ENCODE peak calls at places on chromosome 16, in five cellular contexts. B is heart right ventricle, W is GM04504, U is naive B cell, X is 8988T. G is an unnamed sample.

GRCh38 chr16:47884131-47884725 is 271.6 kb downstream of the ABCC12 start:
- DNase-seq in B (no peak), W (no peak), U (no peak), X (no peak), G (no peak)

GRCh38 chr16:64993464-64993863 is 128.4 kb downstream of the CDH11 start:
- DNase-seq in B (no peak), W (no peak), U (no peak), X (no peak), G (no peak)

GRCh38 chr16:87330257-87330624 is 13.0 kb upstream of the C16orf95 start:
- DNase-seq in B (no peak), W (no peak), U (no peak), X (peak), G (no peak)

GRCh38 chr16:89031715-89032659 is 55.0 kb upstream of the CBFA2T3 start:
- DNase-seq in B (peak), W (no peak), U (peak), X (no peak), G (no peak)

GRCh38 chr16:14202697-14203096 is 131.6 kb downstream of the MRTFB start:
- DNase-seq in B (no peak), W (no peak), U (no peak), X (no peak), G (no peak)

GRCh38 chr16:63145411-63145810 is 1109.2 kb upstream of the CDH8 start:
- DNase-seq in B (no peak), W (no peak), U (no peak), X (no peak), G (no peak)

GRCh38 chr16:55257971-55258613 is 65.9 kb upstream of the IRX6 start:
- DNase-seq in B (peak), W (peak), U (no peak), X (no peak), G (peak)

GRCh38 chr16:72847187-72848044 is 200.5 kb downstream of the ZFHX3 start:
- DNase-seq in B (peak), W (no peak), U (no peak), X (peak), G (no peak)

GRCh38 chr16:88957887-88958577 is 19.0 kb downstream of the CBFA2T3 start:
- DNase-seq in B (no peak), W (no peak), U (no peak), X (no peak), G (no peak)

GRCh38 chr16:12639044-12639443 is 164.6 kb downstream of the CPPED1 start:
- DNase-seq in B (no peak), W (peak), U (no peak), X (no peak), G (peak)

GRCh38 chr16:14302399-14303181 is 231.5 kb downstream of the MRTFB start:
- DNase-seq in B (peak), W (no peak), U (no peak), X (peak), G (peak)

GRCh38 chr16:31376705-31377104 is 16.4 kb upstream of the ITGAD start:
- DNase-seq in B (no peak), W (no peak), U (no peak), X (no peak), G (no peak)

GRCh38 chr16:3998793-3999478 is 117.3 kb downstream of the ADCY9 start:
- DNase-seq in B (no peak), W (peak), U (no peak), X (no peak), G (no peak)

GRCh38 chr16:82651921-82652601 is 25.3 kb downstream of the CDH13 start:
- DNase-seq in B (no peak), W (no peak), U (no peak), X (no peak), G (no peak)

GRCh38 chr16:27316038-27316680 is 2.4 kb downstream of the IL4R start:
- DNase-seq in B (no peak), W (no peak), U (no peak), X (no peak), G (no peak)

GRCh38 chr16:3454093-3454492 is 10.6 kb downstream of the NAA60 start:
- DNase-seq in B (no peak), W (no peak), U (no peak), X (peak), G (peak)

GRCh38 chr16:85400305-85401205 is 212.6 kb upstream of the GSE1 start:
- DNase-seq in B (no peak), W (no peak), U (no peak), X (no peak), G (no peak)

GRCh38 chr16:11670171-11671131 is 2.2 kb downstream of the SNN start:
- DNase-seq in B (no peak), W (no peak), U (peak), X (no peak), G (no peak)

GRCh38 chr16:69190598-69190997 is 3.6 kb downstream of the SNTB2 start:
- DNase-seq in B (no peak), W (no peak), U (no peak), X (no peak), G (no peak)

GRCh38 chr16:86067936-86068335 is 169.0 kb downstream of the IRF8 start:
- DNase-seq in B (no peak), W (no peak), U (no peak), X (no peak), G (no peak)

GRCh38 chr16:27461483-27462171 is 59.7 kb downstream of the IL21R start:
- DNase-seq in B (no peak), W (no peak), U (no peak), X (peak), G (no peak)

GRCh38 chr16:85898521-85899442 is at the start of gene IRF8:
- DNase-seq in B (peak), W (no peak), U (peak), X (peak), G (no peak)

GRCh38 chr16:3961449-3961849 is 80.9 kb upstream of the CREBBP start:
- DNase-seq in B (no peak), W (no peak), U (no peak), X (no peak), G (peak)

GRCh38 chr16:84513111-84514065 is 8.9 kb upstream of the MEAK7 start:
- DNase-seq in B (no peak), W (no peak), U (no peak), X (no peak), G (no peak)

GRCh38 chr16:54216268-54217187 is 70.1 kb downstream of the IRX3 start:
- DNase-seq in B (peak), W (no peak), U (no peak), X (no peak), G (no peak)

GRCh38 chr16:84716740-84717139 is 16.9 kb downstream of the USP10 start:
- DNase-seq in B (no peak), W (no peak), U (no peak), X (no peak), G (no peak)

GRCh38 chr16:57944961-57945739 is 25.8 kb downstream of the CNGB1 start:
- DNase-seq in B (no peak), W (no peak), U (no peak), X (no peak), G (no peak)

GRCh38 chr16:88759245-88759975 is 25.6 kb downstream of the PIEZO1 start:
- DNase-seq in B (no peak), W (no peak), U (no peak), X (no peak), G (no peak)

GRCh38 chr16:878071-878784 is 77.7 kb upstream of the GNG13 start:
- DNase-seq in B (no peak), W (no peak), U (no peak), X (no peak), G (no peak)

GRCh38 chr16:17272716-17273115 is 198.0 kb downstream of the XYLT1 start:
- DNase-seq in B (no peak), W (no peak), U (no peak), X (no peak), G (no peak)

GRCh38 chr16:81175325-81175891 is 63.1 kb upstream of the BCO1 start:
- DNase-seq in B (no peak), W (peak), U (no peak), X (no peak), G (peak)

GRCh38 chr16:58652741-58653140 is 23.1 kb upstream of the CNOT1 start:
- DNase-seq in B (no peak), W (no peak), U (no peak), X (no peak), G (no peak)

GRCh38 chr16:68126395-68126794 is 41.2 kb downstream of the NFATC3 start:
- DNase-seq in B (no peak), W (no peak), U (no peak), X (no peak), G (no peak)

GRCh38 chr16:89122322-89122831 is 28.7 kb downstream of the ACSF3 start:
- DNase-seq in B (no peak), W (no peak), U (peak), X (no peak), G (no peak)

GRCh38 chr16:58038219-58038641 is 12.7 kb downstream of the MMP15 start:
- DNase-seq in B (no peak), W (no peak), U (no peak), X (peak), G (no peak)

GRCh38 chr16:50306287-50306686 is 39.9 kb downstream of the ADCY7 start:
- DNase-seq in B (no peak), W (no peak), U (no peak), X (peak), G (no peak)

GRCh38 chr16:58499615-58500328 is at the start of gene NDRG4:
- DNase-seq in B (peak), W (peak), U (peak), X (peak), G (peak)

GRCh38 chr16:88084881-88085280 is 133.6 kb downstream of the BANP start:
- DNase-seq in B (no peak), W (peak), U (no peak), X (no peak), G (no peak)

GRCh38 chr16:57929250-57929649 is 41.7 kb downstream of the CNGB1 start:
- DNase-seq in B (no peak), W (no peak), U (no peak), X (no peak), G (no peak)

G was measured in MG63.